ENCODE peak calls at places on chromosomes 11 and 22, in five cellular contexts. H is sigmoid colon, I is transverse colon, L is SK-N-SH, P is SK-N-MC. F is an unnamed sample. For H3K9me3, the result is how much of the 10 kb centered on the place peaks cover.

GRCh38 chr11:78298216-78298860 is 109.6 kb downstream of the USP35 start:
- DNase-seq in I (no peak), P (no peak), L (no peak), H (no peak), F (no peak)

GRCh38 chr11:64759722-64760719 is at the start of gene PYGM:
- DNase-seq in I (no peak), L (peak), P (no peak), H (peak), F (peak)

GRCh38 chr22:38504731-38505594 is 1.1 kb downstream of the DDX17 start:
- DNase-seq in I (peak), P (no peak), H (peak), L (peak), F (peak)

GRCh38 chr11:118918128-118918685 is 7.5 kb downstream of the BCL9L start:
- DNase-seq in I (peak), L (peak), P (no peak), H (peak), F (peak)

GRCh38 chr11:128859563-128860441 is 7.3 kb downstream of the KCNJ1 start:
- DNase-seq in I (peak), L (peak), H (no peak), P (no peak), F (peak)

GRCh38 chr11:100759856-100760255 is 72.8 kb downstream of the ARHGAP42 start:
- DNase-seq in P (no peak), L (no peak), I (no peak), H (no peak), F (no peak)

GRCh38 chr11:10454902-10455631 is at the start of gene AMPD3:
- DNase-seq in I (peak), P (no peak), H (peak), L (peak), F (peak)

GRCh38 chr11:82872377-82873150 is 27.7 kb downstream of the PRCP start:
- DNase-seq in L (no peak), H (no peak), P (no peak), I (no peak), F (no peak)

GRCh38 chr11:100525635-100526034 is 161.5 kb upstream of the ARHGAP42 start:
- DNase-seq in P (no peak), L (no peak), H (no peak), I (no peak), F (no peak)

GRCh38 chr11:75326439-75326810 is 25.0 kb downstream of the ARRB1 start:
- DNase-seq in P (no peak), H (no peak), L (no peak), I (no peak), F (no peak)

GRCh38 chr22:47788461-47788860 is 1026.0 kb downstream of the TBC1D22A start:
- DNase-seq in P (no peak), I (no peak), H (no peak), L (no peak), F (peak)

GRCh38 chr11:88039512-88040496 is 135.4 kb downstream of the RAB38 start:
- DNase-seq in P (no peak), L (no peak), H (no peak), I (no peak), F (no peak)
- TF ChIP-seq POLR2AphosphoS5 in P (no peak), L (no peak), H (no peak), I (no peak), F (no peak)

DNA sequence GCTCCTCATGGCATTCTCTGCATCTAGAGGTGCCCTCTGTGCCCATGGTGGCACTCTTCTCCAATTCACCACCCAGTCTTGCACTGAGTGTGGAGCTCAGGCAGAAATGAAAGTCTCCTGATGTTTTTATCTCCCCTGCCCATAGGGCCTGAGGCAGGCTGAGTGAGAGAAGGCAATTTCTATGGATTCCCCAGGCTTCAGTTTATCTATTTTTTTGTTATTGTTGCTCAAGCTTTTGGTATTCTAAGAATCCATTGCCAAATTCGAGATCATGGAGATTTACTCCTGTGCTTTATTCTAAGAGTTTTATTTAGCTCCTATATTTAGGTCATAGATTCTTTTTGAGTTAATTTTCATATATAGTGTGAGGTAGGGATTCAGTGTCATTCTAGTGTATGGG is 40.7 kb downstream of the TSPAN18 start:
- DNase-seq in L (no peak), P (no peak), I (no peak), H (no peak), F (no peak)
- H3K27ac ChIP-seq in L (peak), P (no peak), I (peak), H (peak), F (no peak)

GRCh38 chr11:48244804-48245203 is at the start of gene OR4X2:
- DNase-seq in H (no peak), L (no peak), I (no peak), P (no peak), F (no peak)

GRCh38 chr11:48237727-48238126 is 7.2 kb upstream of the OR4X2 start:
- DNase-seq in P (no peak), H (no peak), I (no peak), L (no peak), F (no peak)

GRCh38 chr11:48242501-48242900 is 2.4 kb upstream of the OR4X2 start:
- DNase-seq in L (no peak), H (no peak), P (no peak), I (no peak), F (no peak)
- H3K9me3 ChIP-seq in L (under half), H (under half), P (under half), I (under half), F (under half)

DNA sequence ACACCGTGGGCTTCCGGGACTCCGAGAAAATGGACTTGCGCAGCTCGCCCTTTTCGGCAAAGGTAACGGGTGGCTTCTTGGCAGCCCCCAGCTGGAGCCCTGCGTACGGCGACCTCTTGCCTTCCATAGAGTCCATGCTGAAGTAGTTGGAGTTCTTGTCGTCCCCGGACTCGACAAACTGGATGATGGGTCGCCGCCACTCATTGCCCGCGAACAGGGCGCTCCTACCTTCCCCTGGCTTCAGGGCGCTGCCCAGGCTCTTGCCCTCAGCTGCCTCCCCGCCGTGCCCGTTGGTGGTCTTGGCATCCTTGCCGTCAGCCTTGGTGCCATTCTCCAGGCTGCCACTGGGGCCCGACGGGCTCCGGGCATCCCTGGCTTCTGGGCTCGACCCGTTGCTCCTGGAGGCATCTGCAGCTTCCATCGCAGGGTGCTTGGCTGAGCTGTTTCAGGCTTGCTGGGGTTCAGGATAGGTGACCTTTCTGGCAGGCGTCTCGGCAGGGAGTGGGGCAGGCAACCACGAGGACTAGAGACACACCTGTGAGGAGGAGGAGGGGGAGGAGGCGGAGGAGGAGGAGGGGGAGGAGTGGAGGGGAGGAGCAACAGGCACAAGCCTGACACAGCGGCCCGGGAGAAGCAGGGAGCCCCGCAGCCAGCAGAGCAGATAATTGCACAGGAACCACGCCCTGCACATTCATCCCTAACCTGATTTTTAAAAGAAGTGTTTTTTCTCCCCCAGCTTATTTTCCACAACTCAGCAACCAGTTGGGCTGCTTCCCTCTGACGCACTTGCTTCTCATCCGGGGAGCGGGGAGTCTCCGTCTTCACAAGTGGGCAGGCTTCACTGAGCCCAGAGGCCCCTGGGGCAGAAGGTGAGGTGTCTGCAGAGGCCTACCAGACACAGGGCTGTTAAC is at the start of gene TRIM29:
- DNase-seq in I (peak), L (peak), P (no peak), H (peak), F (peak)
- TF ChIP-seq POLR2AphosphoS5 in I (no peak), L (no peak), P (no peak), H (no peak), F (no peak)